ENCODE peak calls at places on chromosome 16, in ten cellular contexts. A, S, V, M, F, I, C, T, Y and O are unnamed samples.

GRCh38 chr16:440627-441026 is 15.2 kb downstream of the RAB11FIP3 start:
- DNase-seq in A (no peak), S (no peak), V (no peak), M (no peak), F (no peak), I (no peak), C (no peak), T (no peak), Y (no peak), O (no peak)

GRCh38 chr16:82801361-82801760 is 174.6 kb downstream of the CDH13 start:
- DNase-seq in A (no peak), S (no peak), V (no peak), M (peak; percentile 67), F (no peak), I (no peak), C (no peak), T (no peak), Y (no peak), O (no peak)

GRCh38 chr16:31025344-31025743 is 8.0 kb upstream of the STX4 start:
- DNase-seq in A (no peak), S (no peak), V (no peak), M (no peak), F (no peak), I (no peak), C (no peak), T (no peak), Y (no peak), O (no peak)

GRCh38 chr16:30658731-30659506 is 688 bp downstream of the FBRS start:
- DNase-seq in A (peak; percentile 71), S (no peak), V (peak; percentile 57), M (peak; percentile 97), F (no peak), I (peak; percentile 68), C (peak; percentile 94), T (peak; percentile 43), Y (peak; percentile 89), O (peak; percentile 73)

GRCh38 chr16:5895137-5895536 is 797.5 kb upstream of the EEF2KMT start:
- DNase-seq in A (no peak), S (no peak), V (no peak), M (no peak), F (no peak), I (no peak), C (no peak), T (no peak), Y (no peak), O (no peak)

GRCh38 chr16:28107232-28107631 is 43.7 kb upstream of the GSG1L start:
- DNase-seq in A (no peak), S (no peak), V (no peak), M (no peak), F (no peak), I (no peak), C (peak; percentile 29), T (no peak), Y (no peak), O (peak; percentile 18)

GRCh38 chr16:54194008-54194731 is 92.4 kb downstream of the IRX3 start:
- DNase-seq in A (no peak), S (peak; percentile 51), V (no peak), M (no peak), F (no peak), I (no peak), C (peak; percentile 82), T (no peak), Y (no peak), O (no peak)

GRCh38 chr16:89179656-89180315 is 8.2 kb downstream of the CDH15 start:
- DNase-seq in A (no peak), S (no peak), V (no peak), M (no peak), F (no peak), I (no peak), C (no peak), T (no peak), Y (no peak), O (no peak)

GRCh38 chr16:10098991-10099390 is 83.2 kb downstream of the GRIN2A start:
- DNase-seq in A (no peak), S (no peak), V (no peak), M (no peak), F (no peak), I (no peak), C (no peak), T (no peak), Y (no peak), O (no peak)

GRCh38 chr16:79767597-79768280 is 167.2 kb upstream of the MAF start:
- DNase-seq in A (no peak), S (peak; percentile 15), V (no peak), M (no peak), F (no peak), I (no peak), C (no peak), T (no peak), Y (no peak), O (peak; percentile 60)

GRCh38 chr16:69471121-69471520 is 46.7 kb downstream of the CYB5B start:
- DNase-seq in A (no peak), S (no peak), V (no peak), M (no peak), F (no peak), I (no peak), C (no peak), T (no peak), Y (no peak), O (no peak)

GRCh38 chr16:51388516-51388951 is 237.5 kb upstream of the SALL1 start:
- DNase-seq in A (no peak), S (no peak), V (no peak), M (no peak), F (no peak), I (no peak), C (no peak), T (no peak), Y (no peak), O (no peak)

GRCh38 chr16:65062736-65063583 is 58.9 kb downstream of the CDH11 start:
- DNase-seq in A (no peak), S (no peak), V (no peak), M (peak; percentile 53), F (no peak), I (no peak), C (no peak), T (no peak), Y (no peak), O (no peak)

GRCh38 chr16:22191966-22192260 is 14.2 kb upstream of the EEF2K start:
- DNase-seq in A (peak; percentile 32), S (peak; percentile 33), V (no peak), M (peak; percentile 17), F (no peak), I (no peak), C (no peak), T (no peak), Y (no peak), O (no peak)

GRCh38 chr16:86158688-86159360 is 259.9 kb downstream of the IRF8 start:
- DNase-seq in A (no peak), S (no peak), V (no peak), M (peak; percentile 36), F (no peak), I (no peak), C (no peak), T (no peak), Y (no peak), O (no peak)

GRCh38 chr16:49589721-49590120 is 216.1 kb downstream of the C16orf78 start:
- DNase-seq in A (no peak), S (no peak), V (no peak), M (no peak), F (no peak), I (no peak), C (peak; percentile 19), T (no peak), Y (no peak), O (peak; percentile 22)

GRCh38 chr16:66223176-66223780 is 143.2 kb upstream of the CDH5 start:
- DNase-seq in A (no peak), S (no peak), V (no peak), M (peak; percentile 68), F (no peak), I (no peak), C (no peak), T (no peak), Y (no peak), O (peak; percentile 36)

GRCh38 chr16:86939609-86940008 is 361.3 kb downstream of the FOXL1 start:
- DNase-seq in A (no peak), S (no peak), V (no peak), M (no peak), F (no peak), I (no peak), C (no peak), T (no peak), Y (no peak), O (no peak)

GRCh38 chr16:4537376-4538066 is 1.1 kb downstream of the CDIP1 start:
- DNase-seq in A (no peak), S (peak; percentile 62), V (no peak), M (no peak), F (no peak), I (no peak), C (no peak), T (no peak), Y (no peak), O (peak; percentile 81)

GRCh38 chr16:7148606-7149005 is 184.0 kb upstream of the RBFOX1 start:
- DNase-seq in A (no peak), S (no peak), V (no peak), M (no peak), F (no peak), I (no peak), C (no peak), T (no peak), Y (no peak), O (no peak)

GRCh38 chr16:81836279-81837054 is 57.4 kb downstream of the PLCG2 start:
- DNase-seq in A (no peak), S (no peak), V (peak; percentile 61), M (no peak), F (no peak), I (no peak), C (no peak), T (no peak), Y (no peak), O (no peak)

GRCh38 chr16:85659805-85660511 is 28.8 kb downstream of the GINS2 start:
- DNase-seq in A (peak; percentile 60), S (peak; percentile 76), V (peak; percentile 93), M (peak; percentile 41), F (peak; percentile 42), I (no peak), C (no peak), T (no peak), Y (no peak), O (peak; percentile 97)

GRCh38 chr16:58127033-58127556 is 2.1 kb downstream of the CFAP20 start:
- DNase-seq in A (no peak), S (peak; percentile 39), V (no peak), M (peak; percentile 43), F (no peak), I (no peak), C (no peak), T (no peak), Y (peak; percentile 53), O (no peak)

GRCh38 chr16:28822520-28823290 is at the start of gene ATXN2L:
- DNase-seq in A (peak; percentile 93), S (peak; percentile 94), V (peak; percentile 86), M (peak; percentile 96), F (peak; percentile 89), I (peak; percentile 66), C (peak; percentile 94), T (peak; percentile 82), Y (peak; percentile 95), O (peak; percentile 94)

GRCh38 chr16:2929693-2930092 is 18.0 kb downstream of the FLYWCH1 start:
- DNase-seq in A (no peak), S (no peak), V (no peak), M (no peak), F (no peak), I (no peak), C (no peak), T (no peak), Y (no peak), O (no peak)